ENCODE peak calls at places on chromosomes 3 and 15, in nine cellular contexts. One of them, this sample, is unnamed.
A peak's percentile ranks its signal among the peaks of the same experiment; 100 is the strongest.

GRCh38 chr3:185470323-185470722 is 28.5 kb downstream of the TMEM41A start:
- DNase-seq in heart left ventricle: no peak
- DNase-seq in OCI-LY7: no peak
- DNase-seq in lower leg skin: no peak
- DNase-seq in GM12865: no peak
- DNase-seq in right lobe of liver: no peak
- DNase-seq in AG09309: no peak
- DNase-seq in HFF-Myc: no peak
- DNase-seq in cardiac fibroblast: no peak
- DNase-seq in this sample: no peak

GRCh38 chr15:35958021-35958420 is 412.1 kb upstream of the DPH6 start:
- DNase-seq in heart left ventricle: no peak
- DNase-seq in OCI-LY7: no peak
- DNase-seq in lower leg skin: no peak
- DNase-seq in GM12865: no peak
- DNase-seq in right lobe of liver: no peak
- DNase-seq in AG09309: no peak
- DNase-seq in HFF-Myc: no peak
- DNase-seq in cardiac fibroblast: peak; percentile 26
- DNase-seq in this sample: peak; percentile 51

GRCh38 chr3:42500909-42501308 is 1.5 kb upstream of the VIPR1 start:
- DNase-seq in heart left ventricle: no peak
- DNase-seq in OCI-LY7: no peak
- DNase-seq in lower leg skin: no peak
- DNase-seq in GM12865: no peak
- DNase-seq in right lobe of liver: no peak
- DNase-seq in AG09309: no peak
- DNase-seq in HFF-Myc: no peak
- DNase-seq in cardiac fibroblast: no peak
- DNase-seq in this sample: no peak

GRCh38 chr3:123660900-123661299 is 76.0 kb upstream of the HACD2 start:
- DNase-seq in heart left ventricle: peak; percentile 93
- DNase-seq in OCI-LY7: no peak
- DNase-seq in lower leg skin: peak; percentile 77
- DNase-seq in GM12865: no peak
- DNase-seq in right lobe of liver: peak; percentile 87
- DNase-seq in AG09309: peak; percentile 96
- DNase-seq in HFF-Myc: peak; percentile 73
- DNase-seq in cardiac fibroblast: peak; percentile 99
- DNase-seq in this sample: peak; percentile 97

GRCh38 chr3:183825380-183826161 is at the start of gene MAP6D1:
- DNase-seq in heart left ventricle: peak; percentile 30
- DNase-seq in OCI-LY7: peak; percentile 66
- DNase-seq in lower leg skin: no peak
- DNase-seq in GM12865: peak; percentile 53
- DNase-seq in right lobe of liver: no peak
- DNase-seq in AG09309: no peak
- DNase-seq in HFF-Myc: peak; percentile 30
- DNase-seq in cardiac fibroblast: peak; percentile 46
- DNase-seq in this sample: peak; percentile 34

GRCh38 chr3:197801801-197802504 is 10.9 kb downstream of the LRCH3 start:
- DNase-seq in heart left ventricle: no peak
- DNase-seq in OCI-LY7: peak; percentile 57
- DNase-seq in lower leg skin: no peak
- DNase-seq in GM12865: peak; percentile 86
- DNase-seq in right lobe of liver: no peak
- DNase-seq in AG09309: no peak
- DNase-seq in HFF-Myc: no peak
- DNase-seq in cardiac fibroblast: peak; percentile 47
- DNase-seq in this sample: peak; percentile 53

GRCh38 chr15:96586901-96587300 is 256.4 kb downstream of the NR2F2 start:
- DNase-seq in heart left ventricle: no peak
- DNase-seq in OCI-LY7: no peak
- DNase-seq in lower leg skin: no peak
- DNase-seq in GM12865: no peak
- DNase-seq in right lobe of liver: no peak
- DNase-seq in AG09309: no peak
- DNase-seq in HFF-Myc: no peak
- DNase-seq in cardiac fibroblast: no peak
- DNase-seq in this sample: no peak

GRCh38 chr15:43977072-43977884 is 150.5 kb downstream of the WDR76 start:
- DNase-seq in heart left ventricle: no peak
- DNase-seq in OCI-LY7: peak; percentile 37
- DNase-seq in lower leg skin: no peak
- DNase-seq in GM12865: peak; percentile 90
- DNase-seq in right lobe of liver: no peak
- DNase-seq in AG09309: no peak
- DNase-seq in HFF-Myc: no peak
- DNase-seq in cardiac fibroblast: no peak
- DNase-seq in this sample: no peak

GRCh38 chr3:57815034-57815433 is 58.9 kb downstream of the SLMAP start:
- DNase-seq in heart left ventricle: no peak
- DNase-seq in OCI-LY7: peak; percentile 39
- DNase-seq in lower leg skin: no peak
- DNase-seq in GM12865: no peak
- DNase-seq in right lobe of liver: no peak
- DNase-seq in AG09309: no peak
- DNase-seq in HFF-Myc: no peak
- DNase-seq in cardiac fibroblast: no peak
- DNase-seq in this sample: no peak

GRCh38 chr3:106806964-106807363 is 570.3 kb upstream of the CCDC54 start:
- DNase-seq in heart left ventricle: no peak
- DNase-seq in OCI-LY7: no peak
- DNase-seq in lower leg skin: no peak
- DNase-seq in GM12865: no peak
- DNase-seq in right lobe of liver: no peak
- DNase-seq in AG09309: no peak
- DNase-seq in HFF-Myc: no peak
- DNase-seq in cardiac fibroblast: no peak
- DNase-seq in this sample: no peak

GRCh38 chr3:61561374-61562041 is at the start of gene PTPRG:
- DNase-seq in heart left ventricle: peak; percentile 92
- DNase-seq in OCI-LY7: peak; percentile 63
- DNase-seq in lower leg skin: peak; percentile 88
- DNase-seq in GM12865: peak; percentile 69
- DNase-seq in right lobe of liver: peak; percentile 94
- DNase-seq in AG09309: peak; percentile 80
- DNase-seq in HFF-Myc: peak; percentile 83
- DNase-seq in cardiac fibroblast: peak; percentile 97
- DNase-seq in this sample: peak; percentile 94

GRCh38 chr3:119810018-119810435 is 28.1 kb downstream of the NR1I2 start:
- DNase-seq in heart left ventricle: peak; percentile 22
- DNase-seq in OCI-LY7: no peak
- DNase-seq in lower leg skin: no peak
- DNase-seq in GM12865: peak; percentile 92
- DNase-seq in right lobe of liver: peak; percentile 44
- DNase-seq in AG09309: no peak
- DNase-seq in HFF-Myc: peak; percentile 22
- DNase-seq in cardiac fibroblast: peak; percentile 33
- DNase-seq in this sample: peak; percentile 31

GRCh38 chr3:47399531-47400270 is 18.9 kb downstream of the PTPN23 start:
- DNase-seq in heart left ventricle: no peak
- DNase-seq in OCI-LY7: no peak
- DNase-seq in lower leg skin: no peak
- DNase-seq in GM12865: no peak
- DNase-seq in right lobe of liver: no peak
- DNase-seq in AG09309: no peak
- DNase-seq in HFF-Myc: no peak
- DNase-seq in cardiac fibroblast: no peak
- DNase-seq in this sample: peak; percentile 54

GRCh38 chr15:74835312-74835823 is 7.6 kb downstream of the ULK3 start:
- DNase-seq in heart left ventricle: no peak
- DNase-seq in OCI-LY7: peak; percentile 53
- DNase-seq in lower leg skin: no peak
- DNase-seq in GM12865: peak; percentile 49
- DNase-seq in right lobe of liver: peak; percentile 67
- DNase-seq in AG09309: no peak
- DNase-seq in HFF-Myc: no peak
- DNase-seq in cardiac fibroblast: peak; percentile 57
- DNase-seq in this sample: peak; percentile 52

DNA sequence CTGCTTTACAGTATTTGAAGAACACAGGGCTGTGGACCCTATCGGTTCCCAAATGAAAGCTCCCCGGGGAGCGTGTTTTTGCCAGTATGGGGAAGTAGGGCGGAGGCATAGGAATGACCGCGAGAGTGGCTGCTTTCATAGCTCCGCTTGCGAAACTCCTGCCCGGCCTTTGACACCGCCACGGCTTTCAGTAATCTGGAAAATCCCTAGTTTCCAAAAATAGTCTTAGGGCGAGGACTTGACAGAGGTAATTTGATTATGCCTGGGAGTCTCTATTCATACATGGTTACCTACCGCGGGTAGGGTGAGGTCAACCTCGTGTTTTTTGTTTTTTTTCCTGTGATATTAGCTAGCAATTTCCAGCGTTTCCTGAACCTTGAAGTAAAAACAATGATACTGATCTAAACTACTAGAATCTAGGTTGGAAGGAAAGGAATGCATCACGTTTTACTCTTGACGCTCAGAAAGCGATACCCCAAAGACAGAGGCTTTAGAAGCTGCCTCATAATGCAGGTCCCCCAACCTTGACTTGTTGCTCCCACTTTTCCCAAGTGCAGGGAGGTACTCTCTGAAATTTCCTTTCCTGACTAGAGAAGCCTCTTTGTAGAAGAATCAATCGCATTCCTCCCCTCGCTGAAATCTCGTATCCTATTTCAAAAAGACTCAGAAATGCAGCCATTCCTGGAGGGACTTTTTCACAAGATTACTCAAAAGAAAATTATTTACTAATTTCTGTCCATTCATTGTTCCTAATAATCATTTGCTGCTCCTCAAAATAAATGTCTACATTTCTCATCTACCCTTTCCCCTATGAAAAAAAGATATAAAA is 919 bp upstream of the CCNL1 start:
- DNase-seq in heart left ventricle: peak; percentile 82
- DNase-seq in OCI-LY7: no peak
- DNase-seq in lower leg skin: peak; percentile 91
- DNase-seq in GM12865: peak; percentile 88
- DNase-seq in right lobe of liver: peak; percentile 92
- DNase-seq in AG09309: peak; percentile 84
- DNase-seq in HFF-Myc: peak; percentile 54
- DNase-seq in cardiac fibroblast: peak; percentile 97
- DNase-seq in this sample: peak; percentile 94
- TF ChIP-seq CTCF in heart left ventricle: no peak
- TF ChIP-seq CTCF in OCI-LY7: no peak
- TF ChIP-seq CTCF in lower leg skin: no peak
- TF ChIP-seq CTCF in GM12865: no peak
- TF ChIP-seq CTCF in right lobe of liver: no peak
- TF ChIP-seq CTCF in AG09309: no peak
- TF ChIP-seq CTCF in HFF-Myc: no peak
- TF ChIP-seq CTCF in cardiac fibroblast: no peak
- TF ChIP-seq CTCF in this sample: no peak

GRCh38 chr3:23915537-23916108 is 1.2 kb downstream of the NKIRAS1 start:
- DNase-seq in heart left ventricle: no peak
- DNase-seq in OCI-LY7: no peak
- DNase-seq in lower leg skin: no peak
- DNase-seq in GM12865: no peak
- DNase-seq in right lobe of liver: peak; percentile 49
- DNase-seq in AG09309: no peak
- DNase-seq in HFF-Myc: no peak
- DNase-seq in cardiac fibroblast: peak; percentile 62
- DNase-seq in this sample: peak; percentile 75
- H3K4me3 ChIP-seq in heart left ventricle: no peak overlapping the region
- H3K4me3 ChIP-seq in OCI-LY7: peak overlapping the region; percentile 97
- H3K4me3 ChIP-seq in lower leg skin: peak overlapping the region; percentile 100
- H3K4me3 ChIP-seq in GM12865: peak overlapping the region; percentile 75
- H3K4me3 ChIP-seq in right lobe of liver: peak overlapping the region; percentile 89
- H3K4me3 ChIP-seq in AG09309: peak overlapping the region; percentile 71
- H3K4me3 ChIP-seq in HFF-Myc: peak overlapping the region; percentile 93
- H3K4me3 ChIP-seq in cardiac fibroblast: peak overlapping the region; percentile 95
- H3K4me3 ChIP-seq in this sample: peak overlapping the region; percentile 83

GRCh38 chr3:65438096-65438495 is 600.6 kb downstream of the MAGI1 start:
- DNase-seq in heart left ventricle: no peak
- DNase-seq in OCI-LY7: no peak
- DNase-seq in lower leg skin: no peak
- DNase-seq in GM12865: peak; percentile 9
- DNase-seq in right lobe of liver: no peak
- DNase-seq in AG09309: no peak
- DNase-seq in HFF-Myc: no peak
- DNase-seq in cardiac fibroblast: no peak
- DNase-seq in this sample: no peak

GRCh38 chr3:65439641-65440040 is 599.1 kb downstream of the MAGI1 start:
- DNase-seq in heart left ventricle: peak; percentile 47
- DNase-seq in OCI-LY7: peak; percentile 25
- DNase-seq in lower leg skin: no peak
- DNase-seq in GM12865: peak; percentile 45
- DNase-seq in right lobe of liver: peak; percentile 49
- DNase-seq in AG09309: peak; percentile 27
- DNase-seq in HFF-Myc: peak; percentile 46
- DNase-seq in cardiac fibroblast: peak; percentile 73
- DNase-seq in this sample: peak; percentile 61

GRCh38 chr3:65433480-65433879 is 605.2 kb downstream of the MAGI1 start:
- DNase-seq in heart left ventricle: no peak
- DNase-seq in OCI-LY7: peak; percentile 4
- DNase-seq in lower leg skin: no peak
- DNase-seq in GM12865: peak; percentile 9
- DNase-seq in right lobe of liver: no peak
- DNase-seq in AG09309: no peak
- DNase-seq in HFF-Myc: no peak
- DNase-seq in cardiac fibroblast: no peak
- DNase-seq in this sample: no peak

GRCh38 chr3:65438612-65439011 is 600.1 kb downstream of the MAGI1 start:
- DNase-seq in heart left ventricle: no peak
- DNase-seq in OCI-LY7: no peak
- DNase-seq in lower leg skin: no peak
- DNase-seq in GM12865: no peak
- DNase-seq in right lobe of liver: no peak
- DNase-seq in AG09309: no peak
- DNase-seq in HFF-Myc: no peak
- DNase-seq in cardiac fibroblast: no peak
- DNase-seq in this sample: no peak

GRCh38 chr3:65436580-65436979 is 602.1 kb downstream of the MAGI1 start:
- DNase-seq in heart left ventricle: no peak
- DNase-seq in OCI-LY7: peak; percentile 1
- DNase-seq in lower leg skin: no peak
- DNase-seq in GM12865: peak; percentile 14
- DNase-seq in right lobe of liver: no peak
- DNase-seq in AG09309: no peak
- DNase-seq in HFF-Myc: no peak
- DNase-seq in cardiac fibroblast: peak; percentile 10
- DNase-seq in this sample: peak; percentile 10
- TF ChIP-seq CTCF in heart left ventricle: peak; percentile 38
- TF ChIP-seq CTCF in OCI-LY7: peak; percentile 54
- TF ChIP-seq CTCF in lower leg skin: no peak
- TF ChIP-seq CTCF in GM12865: peak; percentile 22
- TF ChIP-seq CTCF in right lobe of liver: peak; percentile 14
- TF ChIP-seq CTCF in AG09309: peak; percentile 20
- TF ChIP-seq CTCF in HFF-Myc: peak; percentile 41
- TF ChIP-seq CTCF in cardiac fibroblast: peak; percentile 30
- TF ChIP-seq CTCF in this sample: peak; percentile 36

DNA sequence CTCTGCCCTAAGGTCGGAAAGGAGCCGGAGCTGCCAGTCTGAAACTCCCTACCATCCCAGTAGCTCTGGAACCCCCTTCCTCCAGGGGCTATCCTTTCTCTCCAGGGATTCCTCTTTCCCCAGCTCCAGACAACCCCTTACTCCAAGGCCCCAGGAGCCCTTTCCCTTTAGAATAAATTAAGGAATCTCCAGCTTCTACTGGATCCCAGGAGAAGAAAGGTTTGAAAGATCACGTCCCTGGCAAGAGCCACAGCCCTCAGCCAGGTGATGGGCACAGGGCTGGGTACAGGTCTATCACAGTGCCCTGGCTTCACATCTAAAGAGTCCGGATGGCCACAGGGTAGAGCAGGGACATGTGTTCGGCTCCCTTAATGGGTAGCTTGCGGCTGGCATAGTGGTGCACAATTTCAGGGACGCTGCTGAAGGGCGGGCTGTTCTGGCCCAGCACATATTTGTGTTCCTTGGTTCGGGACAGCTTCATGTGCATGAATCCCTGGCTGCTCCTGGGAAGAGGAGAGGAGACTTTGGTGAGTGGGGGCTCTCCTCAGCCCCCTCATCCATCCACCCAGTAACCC is 20.0 kb downstream of the SHF start:
- DNase-seq in heart left ventricle: no peak
- DNase-seq in OCI-LY7: no peak
- DNase-seq in lower leg skin: no peak
- DNase-seq in GM12865: no peak
- DNase-seq in right lobe of liver: no peak
- DNase-seq in AG09309: no peak
- DNase-seq in HFF-Myc: no peak
- DNase-seq in cardiac fibroblast: no peak
- DNase-seq in this sample: no peak
- H3K4me3 ChIP-seq in heart left ventricle: no peak overlapping the region
- H3K4me3 ChIP-seq in OCI-LY7: peak overlapping the region; percentile 73
- H3K4me3 ChIP-seq in lower leg skin: no peak overlapping the region
- H3K4me3 ChIP-seq in GM12865: no peak overlapping the region
- H3K4me3 ChIP-seq in right lobe of liver: peak overlapping the region; percentile 78
- H3K4me3 ChIP-seq in AG09309: peak overlapping the region; percentile 64
- H3K4me3 ChIP-seq in HFF-Myc: peak overlapping the region; percentile 34
- H3K4me3 ChIP-seq in cardiac fibroblast: peak overlapping the region; percentile 62
- H3K4me3 ChIP-seq in this sample: peak overlapping the region; percentile 54

This sample was measured in fibroblast of mammary gland.